ENCODE peak calls at places on chromosomes 11 and 22, in ten cellular contexts. H is NCI-H1048; R is activated CD4-positive, CD25-positive, alpha-beta regulatory T cell; N is M059J; Y is NAMALWA; D is memory B cell; E is nephron progenitor cell; W is cardiac septum; O is right cardiac atrium; I is brain microvascular endothelial cell. J is an unnamed sample.

GRCh38 chr11:99489561-99489960 is 468.8 kb downstream of the CNTN5 start:
- DNase-seq in N (no peak), O (no peak), Y (no peak), E (no peak), R (no peak), H (no peak), W (no peak), I (no peak), D (no peak), J (no peak)

GRCh38 chr11:46330154-46330886 is 16.9 kb upstream of the DGKZ start:
- DNase-seq in D (no peak), R (no peak), I (no peak), O (no peak), H (no peak), E (peak), Y (no peak), W (no peak), N (no peak), J (no peak)

GRCh38 chr11:94315664-94316063 is 11.3 kb downstream of the IZUMO1R start:
- DNase-seq in I (peak), D (no peak), E (no peak), N (peak), W (no peak), H (no peak), O (no peak), R (no peak), Y (no peak), J (peak)

GRCh38 chr11:128506999-128507591 is 80.3 kb downstream of the ETS1 start:
- DNase-seq in R (no peak), Y (no peak), E (peak), D (no peak), O (peak), N (peak), I (peak), H (no peak), W (no peak), J (peak)

GRCh38 chr11:65442952-65443351 is 20.4 kb downstream of the NEAT1 start:
- DNase-seq in Y (no peak), H (no peak), E (no peak), N (peak), O (no peak), I (peak), D (no peak), R (no peak), W (peak), J (no peak)

GRCh38 chr11:104061851-104062521 is 25.5 kb downstream of the DDI1 start:
- DNase-seq in E (no peak), W (no peak), R (no peak), I (no peak), H (no peak), D (no peak), Y (no peak), O (no peak), N (no peak), J (no peak)

GRCh38 chr11:130785376-130786110 is 130.7 kb downstream of the SNX19 start:
- DNase-seq in H (no peak), R (no peak), E (no peak), N (peak), O (no peak), W (no peak), D (no peak), I (peak), Y (peak), J (peak)

GRCh38 chr11:68037481-68038225 is 1.2 kb upstream of the TCIRG1 start:
- DNase-seq in W (no peak), H (no peak), N (no peak), Y (no peak), I (no peak), O (peak), D (no peak), E (no peak), R (no peak), J (no peak)

GRCh38 chr22:49026476-49027121 is 801.1 kb downstream of the BRD1 start:
- DNase-seq in W (no peak), O (peak), E (no peak), Y (peak), N (no peak), H (no peak), D (no peak), R (no peak), I (no peak), J (no peak)

GRCh38 chr11:50098186-50098725 is 65.6 kb downstream of the OR4C45 start:
- DNase-seq in R (no peak), Y (no peak), E (no peak), I (no peak), W (no peak), D (no peak), N (peak), O (no peak), H (no peak), J (no peak)

GRCh38 chr11:76221365-76221764 is 15.1 kb upstream of the WNT11 start:
- DNase-seq in I (no peak), D (no peak), R (no peak), Y (no peak), E (no peak), W (no peak), N (no peak), H (no peak), O (no peak), J (no peak)

GRCh38 chr22:46976130-46976529 is 213.7 kb downstream of the TBC1D22A start:
- DNase-seq in D (no peak), W (no peak), N (no peak), E (no peak), I (no peak), O (no peak), R (no peak), Y (no peak), H (no peak), J (no peak)

GRCh38 chr11:15258433-15259350 is 144.0 kb downstream of the INSC start:
- DNase-seq in Y (peak), W (no peak), N (peak), O (no peak), E (no peak), I (peak), H (peak), D (no peak), R (no peak), J (peak)

GRCh38 chr11:1757861-1758610 is 5.7 kb downstream of the CTSD start:
- DNase-seq in R (peak), O (peak), E (no peak), I (no peak), N (no peak), Y (no peak), D (no peak), W (peak), H (no peak), J (no peak)

GRCh38 chr11:16862733-16863132 is 124.3 kb downstream of the C11orf58 start:
- DNase-seq in I (no peak), E (no peak), W (no peak), D (no peak), N (peak), H (no peak), Y (no peak), O (no peak), R (no peak), J (peak)

GRCh38 chr22:35726933-35727332 is 9.3 kb downstream of the APOL5 start:
- DNase-seq in O (no peak), E (no peak), I (no peak), H (no peak), D (no peak), R (no peak), Y (no peak), N (no peak), W (no peak), J (no peak)

GRCh38 chr11:65928667-65929066 is 9.4 kb downstream of the DRAP1 start:
- DNase-seq in O (no peak), Y (no peak), D (no peak), W (no peak), R (no peak), I (no peak), H (no peak), N (no peak), E (no peak), J (no peak)

GRCh38 chr11:129846508-129847335 is 31.1 kb downstream of the TMEM45B start:
- DNase-seq in W (no peak), D (no peak), R (no peak), N (peak), H (no peak), Y (no peak), I (peak), E (no peak), O (no peak), J (peak)

GRCh38 chr11:1073261-1073724 is 1.4 kb upstream of the MUC2 start:
- DNase-seq in W (peak), R (no peak), E (no peak), O (peak), Y (no peak), I (peak), D (no peak), N (peak), H (no peak), J (peak)

GRCh38 chr11:114257621-114258558 is 38.3 kb upstream of the NNMT start:
- DNase-seq in E (peak), I (no peak), H (no peak), Y (no peak), W (peak), R (no peak), N (no peak), O (peak), D (no peak), J (no peak)

GRCh38 chr11:128103278-128103873 is 484.0 kb downstream of the ETS1 start:
- DNase-seq in Y (no peak), W (no peak), I (no peak), D (no peak), N (no peak), H (no peak), O (no peak), R (no peak), E (no peak), J (no peak)

GRCh38 chr11:1408346-1408745 is 18.6 kb downstream of the BRSK2 start:
- DNase-seq in N (no peak), D (no peak), O (peak), W (no peak), E (no peak), H (no peak), Y (no peak), I (no peak), R (no peak), J (no peak)

GRCh38 chr11:30474151-30474954 is 111.8 kb downstream of the MPPED2 start:
- DNase-seq in O (peak), H (no peak), Y (peak), E (no peak), W (no peak), I (no peak), N (no peak), R (no peak), D (no peak), J (no peak)

GRCh38 chr22:42275176-42275575 is 4.7 kb upstream of the TCF20 start:
- DNase-seq in I (no peak), H (no peak), E (no peak), W (no peak), O (no peak), R (no peak), Y (no peak), D (no peak), N (no peak), J (no peak)

GRCh38 chr11:23336961-23337360 is 476.7 kb upstream of the CCDC179 start:
- DNase-seq in R (no peak), H (no peak), D (no peak), N (peak), W (no peak), E (no peak), O (no peak), Y (no peak), I (peak), J (no peak)

GRCh38 chr11:87322570-87322969 is 284.8 kb downstream of the TMEM135 start:
- DNase-seq in Y (no peak), O (no peak), H (no peak), W (no peak), I (no peak), D (no peak), N (no peak), R (no peak), E (no peak), J (no peak)

GRCh38 chr11:131457163-131457562 is 86.7 kb downstream of the NTM start:
- DNase-seq in W (no peak), I (no peak), Y (no peak), O (no peak), E (no peak), R (no peak), N (no peak), D (no peak), H (no peak), J (no peak)

GRCh38 chr11:48142886-48143285 is 73.7 kb upstream of the OR4B1 start:
- DNase-seq in H (no peak), W (no peak), Y (no peak), O (no peak), I (no peak), N (no peak), D (no peak), E (no peak), R (no peak), J (no peak)

GRCh38 chr11:295351-296205 is 3.7 kb downstream of the IFITM5 start:
- DNase-seq in I (no peak), O (peak), N (no peak), H (no peak), Y (no peak), D (no peak), W (no peak), E (no peak), R (no peak), J (no peak)

GRCh38 chr11:107859459-107860239 is 1.1 kb upstream of the SLC35F2 start:
- DNase-seq in I (no peak), E (peak), O (peak), R (no peak), Y (peak), N (peak), D (peak), H (no peak), W (no peak), J (peak)

GRCh38 chr11:1288426-1289151 is 20.8 kb downstream of the TOLLIP start:
- DNase-seq in W (no peak), N (no peak), E (no peak), O (peak), Y (no peak), D (no peak), R (no peak), I (no peak), H (no peak), J (no peak)

GRCh38 chr11:108732395-108732794 is 67.5 kb downstream of the DDX10 start:
- DNase-seq in H (no peak), I (no peak), W (no peak), R (no peak), Y (no peak), D (no peak), E (no peak), N (no peak), O (no peak), J (no peak)

J was measured in mammary epithelial cell.